ENCODE peak calls at places on chromosomes 1 and 21, in seven cellular contexts. L, V, B, G, J, I and D are unnamed samples.

GRCh38 chr1:212381509-212381908 is 33.2 kb downstream of the PACC1 start:
- ATAC-seq in J (no peak), B (no peak), I (no peak), G (no peak), V (no peak), L (no peak), D (no peak)

GRCh38 chr1:75795703-75796193 is 934 bp upstream of the MSH4 start:
- ATAC-seq in V (no peak), I (no peak), J (no peak), G (no peak), L (peak; percentile 2), B (no peak), D (no peak)

GRCh38 chr1:38817958-38818705 is 41.4 kb downstream of the RRAGC start:
- ATAC-seq in G (peak; percentile 88), B (peak; percentile 92), J (peak; percentile 53), V (peak; percentile 88), I (no peak), L (peak; percentile 91), D (peak; percentile 61)

GRCh38 chr1:210359255-210359654 is 30.6 kb downstream of the HHAT start:
- ATAC-seq in I (no peak), L (no peak), G (no peak), J (peak; percentile 83), V (no peak), B (no peak), D (no peak)

GRCh38 chr1:231929311-231929710 is 302.7 kb downstream of the DISC1 start:
- ATAC-seq in I (no peak), V (no peak), L (no peak), J (peak; percentile 22), G (no peak), B (no peak), D (no peak)

GRCh38 chr21:17921579-17922530 is 102.7 kb upstream of the C21orf91 start:
- ATAC-seq in I (peak; percentile 47), V (no peak), B (no peak), J (peak; percentile 77), L (no peak), G (peak; percentile 77), D (peak; percentile 81)

GRCh38 chr1:117372863-117373412 is 5.7 kb downstream of the MAN1A2 start:
- ATAC-seq in I (no peak), B (no peak), V (no peak), L (no peak), J (no peak), G (no peak), D (no peak)

GRCh38 chr21:35828161-35828560 is 232.2 kb downstream of the SETD4 start:
- ATAC-seq in G (no peak), L (no peak), V (no peak), J (no peak), I (no peak), B (no peak), D (no peak)

GRCh38 chr21:45093064-45093532 is 18.7 kb downstream of the ADARB1 start:
- ATAC-seq in I (peak; percentile 35), L (no peak), J (peak; percentile 12), G (peak; percentile 40), B (no peak), V (no peak), D (peak; percentile 61)

GRCh38 chr1:4002061-4002521 is 102.0 kb upstream of the C1orf174 start:
- ATAC-seq in J (no peak), V (no peak), I (no peak), G (no peak), L (no peak), B (no peak), D (no peak)

GRCh38 chr1:223219318-223219635 is 76.2 kb upstream of the TLR5 start:
- ATAC-seq in G (no peak), V (no peak), J (no peak), B (no peak), L (no peak), I (no peak), D (no peak)

GRCh38 chr1:2446394-2446793 is 29.7 kb upstream of the PLCH2 start:
- ATAC-seq in I (no peak), J (no peak), G (no peak), L (no peak), V (no peak), B (no peak), D (no peak)

GRCh38 chr1:58358311-58358710 is 188.2 kb downstream of the OMA1 start:
- ATAC-seq in B (peak; percentile 69), G (no peak), L (no peak), I (no peak), J (peak; percentile 51), V (peak; percentile 59), D (no peak)

GRCh38 chr1:165854101-165854845 is 26.9 kb downstream of the UCK2 start:
- ATAC-seq in I (peak; percentile 47), V (no peak), B (peak; percentile 89), J (no peak), G (peak; percentile 85), L (no peak), D (no peak)

GRCh38 chr1:200215350-200215749 is 187.8 kb downstream of the NR5A2 start:
- ATAC-seq in V (no peak), J (no peak), G (no peak), B (no peak), I (no peak), L (no peak), D (no peak)

GRCh38 chr1:13541435-13542215 is 27.8 kb upstream of the LRRC38 start:
- ATAC-seq in I (no peak), L (no peak), G (no peak), J (no peak), V (no peak), B (no peak), D (no peak)

GRCh38 chr1:161207173-161207572 is 5.0 kb downstream of the NDUFS2 start:
- ATAC-seq in J (peak; percentile 71), V (no peak), G (peak; percentile 47), L (no peak), B (no peak), I (peak; percentile 18), D (peak; percentile 88)

GRCh38 chr1:230219174-230220067 is 152.4 kb downstream of the GALNT2 start:
- ATAC-seq in I (peak; percentile 57), G (peak; percentile 17), V (no peak), J (peak; percentile 25), B (no peak), L (no peak), D (no peak)

GRCh38 chr1:207343675-207344074 is 22.2 kb downstream of the CD55 start:
- ATAC-seq in G (no peak), B (no peak), J (no peak), L (no peak), I (no peak), V (no peak), D (no peak)

GRCh38 chr1:204074274-204075115 is 1.6 kb downstream of the SOX13 start:
- ATAC-seq in B (peak; percentile 58), J (peak; percentile 77), I (peak; percentile 33), G (peak; percentile 56), L (peak; percentile 23), V (peak; percentile 80), D (peak; percentile 39)

GRCh38 chr1:164184273-164184672 is 374.7 kb upstream of the PBX1 start:
- ATAC-seq in J (no peak), L (no peak), G (no peak), I (no peak), V (no peak), B (no peak), D (no peak)

GRCh38 chr1:42926870-42927242 is 31.8 kb downstream of the SLC2A1 start:
- ATAC-seq in V (no peak), L (no peak), G (no peak), B (no peak), J (no peak), I (no peak), D (no peak)

GRCh38 chr21:39927304-39927886 is 60.2 kb downstream of the PCP4 start:
- ATAC-seq in G (no peak), V (no peak), J (no peak), L (no peak), B (no peak), I (no peak), D (no peak)

GRCh38 chr1:109426278-109427170 is at the start of gene PSMA5:
- ATAC-seq in G (peak; percentile 99), I (peak; percentile 99), V (peak; percentile 97), B (peak; percentile 99), J (peak; percentile 98), L (peak; percentile 96), D (peak; percentile 99)
- TF ChIP-seq POLR2A in G (peak; percentile 25), I (peak; percentile 62), V (peak; percentile 97), B (peak; percentile 84), J (peak; percentile 93), L (no peak), D (peak; percentile 50)

DNA sequence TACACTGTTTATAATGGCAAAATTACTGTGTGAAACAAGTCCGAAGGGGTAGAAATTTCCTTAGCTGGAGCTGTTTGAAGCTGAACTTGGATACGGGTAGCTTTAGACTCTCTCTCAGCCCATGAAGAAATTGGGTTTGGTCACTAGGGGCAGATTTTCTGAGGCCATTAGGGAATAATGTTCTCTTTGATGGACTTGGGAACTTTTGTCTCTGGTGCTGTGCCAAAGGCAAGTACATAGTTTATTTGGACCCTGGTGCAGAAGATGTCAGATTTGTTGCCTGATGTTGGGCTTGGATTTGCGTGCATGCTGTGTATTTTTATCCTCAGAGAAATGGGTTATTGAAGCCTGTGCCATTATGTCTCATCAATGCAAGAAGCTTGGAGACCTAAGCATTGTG is 109.6 kb downstream of the VPS13D start:
- ATAC-seq in V (peak; percentile 71), L (peak; percentile 65), J (peak; percentile 61), B (peak; percentile 27), G (no peak), I (no peak), D (no peak)
- TF ChIP-seq CTCF in V (peak; percentile 24), L (no peak), J (peak; percentile 15), B (no peak), G (no peak), I (peak; percentile 29), D (no peak)

DNA sequence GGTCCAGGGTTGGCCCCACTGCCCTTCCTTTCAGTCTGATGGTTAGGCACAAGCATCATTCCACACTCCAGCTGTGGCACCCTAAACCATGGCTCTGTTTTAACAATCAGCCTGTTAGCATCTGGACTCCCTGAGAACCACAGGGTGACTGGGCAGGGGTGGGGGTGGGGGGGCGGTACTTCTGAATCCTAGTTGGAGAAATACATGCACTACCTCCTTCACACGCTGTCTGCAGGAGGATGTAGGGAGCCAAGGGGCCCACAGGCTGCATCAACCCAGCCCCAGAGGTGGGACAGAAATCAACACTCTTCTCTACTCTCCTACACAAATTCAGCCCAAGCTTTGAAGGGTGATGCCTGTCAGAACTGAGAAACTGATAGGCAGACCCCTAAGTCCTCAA is 23.8 kb downstream of the DDX20 start:
- ATAC-seq in J (no peak), V (no peak), G (no peak), B (no peak), I (no peak), L (no peak), D (no peak)
- H3K27ac ChIP-seq in J (no peak overlapping the region), V (no peak overlapping the region), G (no peak overlapping the region), B (no peak overlapping the region), I (no peak overlapping the region), L (no peak overlapping the region), D (no peak overlapping the region)

GRCh38 chr21:32514275-32515055 is 70.9 kb downstream of the TCP10L start:
- ATAC-seq in L (no peak), I (no peak), V (no peak), G (no peak), B (no peak), J (peak; percentile 21), D (no peak)

GRCh38 chr21:32516729-32517649 is 68.3 kb downstream of the TCP10L start:
- ATAC-seq in J (peak; percentile 43), I (no peak), G (no peak), B (peak; percentile 56), L (peak; percentile 44), V (no peak), D (peak; percentile 62)

GRCh38 chr21:32519945-32520884 is 65.1 kb downstream of the TCP10L start:
- ATAC-seq in V (peak; percentile 41), B (no peak), J (no peak), L (no peak), I (no peak), G (no peak), D (no peak)

GRCh38 chr21:32520885-32521735 is 64.2 kb downstream of the TCP10L start:
- ATAC-seq in V (no peak), J (peak; percentile 62), G (peak; percentile 81), L (no peak), B (peak; percentile 39), I (peak; percentile 76), D (peak; percentile 72)

GRCh38 chr21:32515869-32516268 is 69.5 kb downstream of the TCP10L start:
- ATAC-seq in I (no peak), V (no peak), J (no peak), B (no peak), L (no peak), G (no peak), D (no peak)
- TF ChIP-seq POLR2A in I (no peak), V (no peak), J (no peak), B (no peak), L (no peak), G (no peak), D (no peak)